ENCODE peak calls at places on chromosome 12, in ten cellular contexts. N is uterus; Z is NCI-H460; D is neural progenitor cell; F is activated CD4-positive, alpha-beta T cell treated with anti-CD3 and anti-CD28 coated beads, Interleukin-2, amount 50 U/mL, for 48 hours; M is ACHN; E is vagina; S is H54; L is CD8-positive, alpha-beta T cell; O is GM10248. X is an unnamed sample.

GRCh38 chr12:87382959-87383591 is 646.1 kb downstream of the C12orf50 start:
- DNase-seq in N (no peak), Z (no peak), D (no peak), F (no peak), M (no peak), E (no peak), S (no peak), L (no peak), O (no peak), X (no peak)

GRCh38 chr12:34287437-34287836 is 265.1 kb downstream of the ALG10 start:
- DNase-seq in N (no peak), Z (no peak), D (no peak), F (no peak), M (no peak), E (no peak), S (no peak), L (no peak), O (no peak), X (no peak)

GRCh38 chr12:18242380-18243089 is 18.8 kb upstream of the PIK3C2G start:
- DNase-seq in N (no peak), Z (no peak), D (no peak), F (no peak), M (no peak), E (no peak), S (no peak), L (no peak), O (no peak), X (no peak)

GRCh38 chr12:22803725-22804124 is 178.8 kb downstream of the ETNK1 start:
- DNase-seq in N (no peak), Z (no peak), D (no peak), F (no peak), M (peak; percentile 14), E (no peak), S (no peak), L (no peak), O (no peak), X (no peak)

GRCh38 chr12:1531160-1531653 is 63.2 kb downstream of the FBXL14 start:
- DNase-seq in N (no peak), Z (no peak), D (no peak), F (peak; percentile 14), M (no peak), E (no peak), S (no peak), L (no peak), O (no peak), X (no peak)

GRCh38 chr12:19880724-19881123 is 441.4 kb downstream of the AEBP2 start:
- DNase-seq in N (no peak), Z (no peak), D (no peak), F (no peak), M (no peak), E (no peak), S (no peak), L (no peak), O (no peak), X (no peak)

GRCh38 chr12:51904951-51905471 is 2.3 kb upstream of the ACVRL1 start:
- DNase-seq in N (peak; percentile 68), Z (no peak), D (no peak), F (no peak), M (no peak), E (no peak), S (no peak), L (no peak), O (no peak), X (no peak)

GRCh38 chr12:67747869-67748760 is 99.6 kb downstream of the DYRK2 start:
- DNase-seq in N (no peak), Z (no peak), D (no peak), F (no peak), M (peak; percentile 77), E (no peak), S (peak; percentile 37), L (no peak), O (no peak), X (no peak)

GRCh38 chr12:122862110-122862634 is 26.9 kb downstream of the HIP1R start:
- DNase-seq in N (no peak), Z (no peak), D (no peak), F (no peak), M (no peak), E (no peak), S (no peak), L (no peak), O (no peak), X (no peak)

GRCh38 chr12:30482650-30483049 is 213.0 kb downstream of the IPO8 start:
- DNase-seq in N (no peak), Z (no peak), D (no peak), F (no peak), M (no peak), E (no peak), S (no peak), L (no peak), O (no peak), X (no peak)

GRCh38 chr12:51827925-51828818 is 20.3 kb downstream of the FIGNL2 start:
- DNase-seq in N (no peak), Z (no peak), D (no peak), F (peak; percentile 78), M (peak; percentile 34), E (no peak), S (peak; percentile 69), L (no peak), O (no peak), X (no peak)

GRCh38 chr12:22100952-22101748 is 55.1 kb downstream of the CMAS start:
- DNase-seq in N (peak; percentile 28), Z (peak; percentile 21), D (peak; percentile 63), F (peak; percentile 50), M (peak; percentile 79), E (no peak), S (no peak), L (peak; percentile 8), O (peak; percentile 31), X (peak; percentile 31)

GRCh38 chr12:59559702-59560101 is 36.1 kb upstream of the SLC16A7 start:
- DNase-seq in N (no peak), Z (no peak), D (no peak), F (no peak), M (no peak), E (no peak), S (no peak), L (no peak), O (no peak), X (no peak)

GRCh38 chr12:7395950-7396349 is 48.0 kb downstream of the CD163L1 start:
- DNase-seq in N (no peak), Z (no peak), D (no peak), F (no peak), M (no peak), E (no peak), S (peak; percentile 4), L (no peak), O (no peak), X (no peak)

GRCh38 chr12:54016478-54016964 is 7.7 kb downstream of the HOXC8 start:
- DNase-seq in N (peak; percentile 63), Z (peak; percentile 35), D (no peak), F (no peak), M (peak; percentile 94), E (no peak), S (peak; percentile 77), L (no peak), O (no peak), X (peak; percentile 73)

GRCh38 chr12:80509781-80510556 is 65.9 kb downstream of the PTPRQ start:
- DNase-seq in N (no peak), Z (peak; percentile 46), D (no peak), F (no peak), M (no peak), E (no peak), S (no peak), L (no peak), O (no peak), X (peak; percentile 83)

GRCh38 chr12:42094277-42094676 is 50.4 kb downstream of the GXYLT1 start:
- DNase-seq in N (no peak), Z (peak; percentile 26), D (no peak), F (peak; percentile 15), M (peak; percentile 57), E (no peak), S (peak; percentile 5), L (peak; percentile 1), O (no peak), X (no peak)

GRCh38 chr12:122865268-122866231 is 30.3 kb downstream of the HIP1R start:
- DNase-seq in N (no peak), Z (peak; percentile 32), D (no peak), F (peak; percentile 30), M (peak; percentile 68), E (no peak), S (no peak), L (no peak), O (no peak), X (no peak)

GRCh38 chr12:124633269-124633953 is 66.0 kb upstream of the NCOR2 start:
- DNase-seq in N (no peak), Z (peak; percentile 42), D (no peak), F (no peak), M (no peak), E (no peak), S (no peak), L (no peak), O (no peak), X (no peak)

GRCh38 chr12:69415471-69416275 is 54.5 kb upstream of the FRS2 start:
- DNase-seq in N (peak; percentile 56), Z (peak; percentile 55), D (peak; percentile 69), F (no peak), M (peak; percentile 65), E (no peak), S (peak; percentile 38), L (no peak), O (peak; percentile 22), X (peak; percentile 87)

GRCh38 chr12:24822121-24822899 is 126.6 kb downstream of the BCAT1 start:
- DNase-seq in N (no peak), Z (no peak), D (no peak), F (no peak), M (peak; percentile 42), E (no peak), S (no peak), L (no peak), O (no peak), X (peak; percentile 60)

GRCh38 chr12:49622501-49623141 is 740 bp upstream of the PRPF40B start:
- DNase-seq in N (no peak), Z (no peak), D (peak; percentile 58), F (peak; percentile 63), M (peak; percentile 14), E (peak; percentile 77), S (no peak), L (peak; percentile 22), O (peak; percentile 53), X (no peak)

GRCh38 chr12:9856154-9856553 is 13.0 kb downstream of the CLEC2B start:
- DNase-seq in N (no peak), Z (no peak), D (no peak), F (no peak), M (no peak), E (no peak), S (no peak), L (no peak), O (no peak), X (no peak)

GRCh38 chr12:119266963-119267362 is 67.6 kb upstream of the CCDC60 start:
- DNase-seq in N (no peak), Z (no peak), D (no peak), F (no peak), M (no peak), E (no peak), S (no peak), L (no peak), O (no peak), X (no peak)

GRCh38 chr12:108193922-108194321 is 64.8 kb downstream of the WSCD2 start:
- DNase-seq in N (peak; percentile 31), Z (peak; percentile 28), D (peak; percentile 70), F (peak; percentile 26), M (peak; percentile 52), E (no peak), S (peak; percentile 44), L (no peak), O (peak; percentile 63), X (no peak)

GRCh38 chr12:124497658-124498057 is 69.8 kb downstream of the NCOR2 start:
- DNase-seq in N (peak; percentile 50), Z (no peak), D (no peak), F (no peak), M (no peak), E (no peak), S (no peak), L (no peak), O (no peak), X (no peak)

GRCh38 chr12:65300679-65301349 is 22.3 kb downstream of the MSRB3 start:
- DNase-seq in N (no peak), Z (no peak), D (peak; percentile 46), F (no peak), M (peak; percentile 64), E (no peak), S (no peak), L (no peak), O (no peak), X (no peak)

X was measured in AG09309.